ENCODE peak calls at places on chromosomes 6 and 20, in nine cellular contexts. One of them, this sample, is unnamed.
A peak's percentile ranks its signal among the peaks of the same experiment; 100 is the strongest.

GRCh38 chr6:85015396-85015990 is 251.1 kb upstream of the TBX18 start:
- DNase-seq in K562: peak; percentile 75
- DNase-seq in suprapubic skin: no peak
- DNase-seq in ovary: peak; percentile 15
- DNase-seq in tibial nerve: peak; percentile 63
- DNase-seq in H1: peak; percentile 80
- DNase-seq in HepG2: peak; percentile 26
- DNase-seq in A549: peak; percentile 31
- DNase-seq in stomach: peak; percentile 31
- DNase-seq in this sample: peak; percentile 8

GRCh38 chr6:91082311-91082803 is 495.5 kb upstream of the MAP3K7 start:
- DNase-seq in K562: no peak
- DNase-seq in suprapubic skin: no peak
- DNase-seq in ovary: peak; percentile 21
- DNase-seq in tibial nerve: no peak
- DNase-seq in H1: peak; percentile 51
- DNase-seq in HepG2: no peak
- DNase-seq in A549: no peak
- DNase-seq in stomach: no peak
- DNase-seq in this sample: no peak

GRCh38 chr6:135633573-135633972 is 136.0 kb upstream of the AHI1 start:
- DNase-seq in K562: no peak
- DNase-seq in suprapubic skin: no peak
- DNase-seq in ovary: no peak
- DNase-seq in tibial nerve: no peak
- DNase-seq in H1: no peak
- DNase-seq in HepG2: no peak
- DNase-seq in A549: no peak
- DNase-seq in stomach: no peak
- DNase-seq in this sample: no peak

GRCh38 chr6:65760285-65760684 is 53.3 kb upstream of the EYS start:
- DNase-seq in K562: no peak
- DNase-seq in suprapubic skin: no peak
- DNase-seq in ovary: no peak
- DNase-seq in tibial nerve: no peak
- DNase-seq in H1: no peak
- DNase-seq in HepG2: peak; percentile 16
- DNase-seq in A549: peak; percentile 7
- DNase-seq in stomach: no peak
- DNase-seq in this sample: no peak

GRCh38 chr6:95203153-95203754 is 374.1 kb upstream of the MANEA start:
- DNase-seq in K562: peak; percentile 12
- DNase-seq in suprapubic skin: no peak
- DNase-seq in ovary: no peak
- DNase-seq in tibial nerve: no peak
- DNase-seq in H1: no peak
- DNase-seq in HepG2: peak; percentile 10
- DNase-seq in A549: no peak
- DNase-seq in stomach: no peak
- DNase-seq in this sample: no peak

GRCh38 chr6:110488606-110489005 is 12.2 kb upstream of the SLC22A16 start:
- DNase-seq in K562: no peak
- DNase-seq in suprapubic skin: no peak
- DNase-seq in ovary: no peak
- DNase-seq in tibial nerve: no peak
- DNase-seq in H1: no peak
- DNase-seq in HepG2: no peak
- DNase-seq in A549: no peak
- DNase-seq in stomach: no peak
- DNase-seq in this sample: no peak

GRCh38 chr6:11650297-11650696 is 112.7 kb downstream of the TMEM170B start:
- DNase-seq in K562: no peak
- DNase-seq in suprapubic skin: no peak
- DNase-seq in ovary: no peak
- DNase-seq in tibial nerve: no peak
- DNase-seq in H1: peak; percentile 64
- DNase-seq in HepG2: no peak
- DNase-seq in A549: no peak
- DNase-seq in stomach: no peak
- DNase-seq in this sample: no peak

GRCh38 chr20:916125-916799 is at the start of gene ANGPT4:
- DNase-seq in K562: no peak
- DNase-seq in suprapubic skin: no peak
- DNase-seq in ovary: peak; percentile 32
- DNase-seq in tibial nerve: no peak
- DNase-seq in H1: no peak
- DNase-seq in HepG2: no peak
- DNase-seq in A549: no peak
- DNase-seq in stomach: no peak
- DNase-seq in this sample: no peak

GRCh38 chr6:17897681-17898080 is 89.8 kb downstream of the KIF13A start:
- DNase-seq in K562: no peak
- DNase-seq in suprapubic skin: no peak
- DNase-seq in ovary: no peak
- DNase-seq in tibial nerve: no peak
- DNase-seq in H1: no peak
- DNase-seq in HepG2: no peak
- DNase-seq in A549: no peak
- DNase-seq in stomach: no peak
- DNase-seq in this sample: no peak
- H3K9me3 ChIP-seq in K562: peaks cover 29% of the 10 kb centered on the region
- H3K9me3 ChIP-seq in suprapubic skin: peaks cover 6% of the 10 kb centered on the region
- H3K9me3 ChIP-seq in ovary: no peaks in the 10 kb centered on the region
- H3K9me3 ChIP-seq in tibial nerve: no peaks in the 10 kb centered on the region
- H3K9me3 ChIP-seq in H1: peaks cover 17% of the 10 kb centered on the region
- H3K9me3 ChIP-seq in HepG2: peaks cover 29% of the 10 kb centered on the region
- H3K9me3 ChIP-seq in A549: peaks cover 46% of the 10 kb centered on the region
- H3K9me3 ChIP-seq in stomach: peaks cover 24% of the 10 kb centered on the region
- H3K9me3 ChIP-seq in this sample: peaks cover 15% of the 10 kb centered on the region

DNA sequence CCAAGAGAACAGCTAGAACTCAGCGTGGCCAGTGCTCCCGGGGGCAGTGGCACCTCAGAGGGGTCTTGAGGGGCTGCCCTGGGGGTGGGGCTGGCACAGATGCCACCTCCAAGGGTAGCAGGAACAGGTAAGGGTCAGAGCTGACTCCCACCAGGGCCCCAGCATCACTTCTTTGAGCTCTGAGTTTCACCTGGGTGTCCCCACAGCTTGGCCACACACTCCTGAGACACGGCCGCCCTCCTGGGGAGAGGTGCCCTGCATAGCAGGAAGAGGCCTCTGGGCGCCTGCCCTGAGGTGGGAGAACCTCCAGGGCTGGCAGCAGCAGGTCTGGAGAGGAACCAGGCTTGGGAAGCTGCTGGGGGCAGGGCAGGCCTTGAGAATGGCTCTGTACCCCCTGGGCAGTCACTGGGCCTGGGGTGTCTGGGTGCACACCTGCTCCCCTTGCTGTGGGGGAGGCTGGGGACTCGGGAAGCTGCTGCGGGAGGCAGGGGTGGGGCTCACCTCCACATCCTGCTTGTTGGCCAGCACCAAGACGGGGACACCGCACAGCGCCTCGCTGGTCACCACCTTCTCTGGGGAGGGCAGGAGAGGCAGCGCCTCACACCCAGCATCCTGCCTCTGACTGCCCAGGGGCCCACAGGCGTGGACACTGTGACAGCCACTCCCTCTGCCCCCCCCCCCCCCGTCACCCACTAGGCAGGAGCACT is 5.0 kb downstream of the TNFRSF6B start:
- DNase-seq in K562: no peak
- DNase-seq in suprapubic skin: peak; percentile 60
- DNase-seq in ovary: no peak
- DNase-seq in tibial nerve: no peak
- DNase-seq in H1: no peak
- DNase-seq in HepG2: no peak
- DNase-seq in A549: no peak
- DNase-seq in stomach: no peak
- DNase-seq in this sample: no peak
- TF ChIP-seq EP300 in K562: no peak
- TF ChIP-seq EP300 in suprapubic skin: no peak
- TF ChIP-seq EP300 in ovary: no peak
- TF ChIP-seq EP300 in tibial nerve: no peak
- TF ChIP-seq EP300 in H1: no peak
- TF ChIP-seq EP300 in HepG2: no peak
- TF ChIP-seq EP300 in A549: no peak
- TF ChIP-seq EP300 in stomach: no peak
- TF ChIP-seq EP300 in this sample: no peak

GRCh38 chr20:44208165-44208564 is 2.4 kb downstream of the OSER1 start:
- DNase-seq in K562: no peak
- DNase-seq in suprapubic skin: no peak
- DNase-seq in ovary: no peak
- DNase-seq in tibial nerve: no peak
- DNase-seq in H1: no peak
- DNase-seq in HepG2: no peak
- DNase-seq in A549: no peak
- DNase-seq in stomach: no peak
- DNase-seq in this sample: no peak

GRCh38 chr20:44210422-44211176 is at the start of gene OSER1:
- DNase-seq in K562: peak; percentile 97
- DNase-seq in suprapubic skin: peak; percentile 99
- DNase-seq in ovary: peak; percentile 96
- DNase-seq in tibial nerve: peak; percentile 96
- DNase-seq in H1: peak; percentile 98
- DNase-seq in HepG2: peak; percentile 99
- DNase-seq in A549: peak; percentile 93
- DNase-seq in stomach: peak; percentile 98
- DNase-seq in this sample: peak; percentile 99

GRCh38 chr20:44209691-44210421 is 715 bp downstream of the OSER1 start:
- DNase-seq in K562: peak; percentile 21
- DNase-seq in suprapubic skin: peak; percentile 82
- DNase-seq in ovary: no peak
- DNase-seq in tibial nerve: no peak
- DNase-seq in H1: peak; percentile 66
- DNase-seq in HepG2: no peak
- DNase-seq in A549: no peak
- DNase-seq in stomach: peak; percentile 46
- DNase-seq in this sample: no peak

GRCh38 chr20:44207066-44207723 is 3.4 kb downstream of the OSER1 start:
- DNase-seq in K562: no peak
- DNase-seq in suprapubic skin: no peak
- DNase-seq in ovary: no peak
- DNase-seq in tibial nerve: no peak
- DNase-seq in H1: no peak
- DNase-seq in HepG2: no peak
- DNase-seq in A549: no peak
- DNase-seq in stomach: no peak
- DNase-seq in this sample: no peak

DNA sequence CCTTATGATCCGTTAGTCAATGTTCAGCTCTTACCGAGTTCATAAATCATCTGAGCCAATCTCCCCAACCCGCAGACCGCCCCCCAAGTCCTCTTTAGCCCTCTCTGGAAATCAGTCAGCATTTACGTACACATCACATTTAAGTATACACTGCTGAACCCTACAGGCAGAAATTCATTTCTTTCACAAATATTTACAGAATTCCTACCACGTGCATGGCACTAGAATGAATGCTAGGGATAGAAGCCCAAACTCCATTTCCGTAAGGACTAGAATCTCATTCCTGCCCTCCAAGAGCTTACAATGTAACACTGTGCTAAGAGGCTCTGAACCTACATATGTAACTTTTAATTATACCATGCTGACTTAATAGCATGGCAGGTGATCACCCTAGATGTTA is 1.8 kb downstream of the OSER1 start:
- DNase-seq in K562: peak; percentile 25
- DNase-seq in suprapubic skin: no peak
- DNase-seq in ovary: no peak
- DNase-seq in tibial nerve: no peak
- DNase-seq in H1: no peak
- DNase-seq in HepG2: peak; percentile 82
- DNase-seq in A549: no peak
- DNase-seq in stomach: no peak
- DNase-seq in this sample: no peak
- H3K4me1 ChIP-seq in K562: peaks cover 29% of the 10 kb centered on the region
- H3K4me1 ChIP-seq in suprapubic skin: peaks cover 65% of the 10 kb centered on the region
- H3K4me1 ChIP-seq in ovary: peaks cover 3% of the 10 kb centered on the region
- H3K4me1 ChIP-seq in tibial nerve: peaks cover 66% of the 10 kb centered on the region
- H3K4me1 ChIP-seq in H1: peaks cover 6% of the 10 kb centered on the region
- H3K4me1 ChIP-seq in HepG2: peaks cover 67% of the 10 kb centered on the region
- H3K4me1 ChIP-seq in A549: peaks cover 52% of the 10 kb centered on the region
- H3K4me1 ChIP-seq in stomach: peaks cover 74% of the 10 kb centered on the region
- H3K4me1 ChIP-seq in this sample: peaks cover 33% of the 10 kb centered on the region

GRCh38 chr6:28777147-28777461 is 146.7 kb downstream of the TRIM27 start:
- DNase-seq in K562: no peak
- DNase-seq in suprapubic skin: no peak
- DNase-seq in ovary: no peak
- DNase-seq in tibial nerve: no peak
- DNase-seq in H1: no peak
- DNase-seq in HepG2: no peak
- DNase-seq in A549: no peak
- DNase-seq in stomach: no peak
- DNase-seq in this sample: no peak

GRCh38 chr6:28775052-28775376 is 148.8 kb downstream of the TRIM27 start:
- DNase-seq in K562: no peak
- DNase-seq in suprapubic skin: no peak
- DNase-seq in ovary: no peak
- DNase-seq in tibial nerve: no peak
- DNase-seq in H1: no peak
- DNase-seq in HepG2: no peak
- DNase-seq in A549: no peak
- DNase-seq in stomach: no peak
- DNase-seq in this sample: no peak

GRCh38 chr6:28775405-28776129 is 148.2 kb downstream of the TRIM27 start:
- DNase-seq in K562: no peak
- DNase-seq in suprapubic skin: no peak
- DNase-seq in ovary: no peak
- DNase-seq in tibial nerve: no peak
- DNase-seq in H1: no peak
- DNase-seq in HepG2: no peak
- DNase-seq in A549: no peak
- DNase-seq in stomach: no peak
- DNase-seq in this sample: no peak

GRCh38 chr6:28774292-28775051 is 149.3 kb downstream of the TRIM27 start:
- DNase-seq in K562: no peak
- DNase-seq in suprapubic skin: no peak
- DNase-seq in ovary: no peak
- DNase-seq in tibial nerve: no peak
- DNase-seq in H1: no peak
- DNase-seq in HepG2: no peak
- DNase-seq in A549: no peak
- DNase-seq in stomach: no peak
- DNase-seq in this sample: no peak

DNA sequence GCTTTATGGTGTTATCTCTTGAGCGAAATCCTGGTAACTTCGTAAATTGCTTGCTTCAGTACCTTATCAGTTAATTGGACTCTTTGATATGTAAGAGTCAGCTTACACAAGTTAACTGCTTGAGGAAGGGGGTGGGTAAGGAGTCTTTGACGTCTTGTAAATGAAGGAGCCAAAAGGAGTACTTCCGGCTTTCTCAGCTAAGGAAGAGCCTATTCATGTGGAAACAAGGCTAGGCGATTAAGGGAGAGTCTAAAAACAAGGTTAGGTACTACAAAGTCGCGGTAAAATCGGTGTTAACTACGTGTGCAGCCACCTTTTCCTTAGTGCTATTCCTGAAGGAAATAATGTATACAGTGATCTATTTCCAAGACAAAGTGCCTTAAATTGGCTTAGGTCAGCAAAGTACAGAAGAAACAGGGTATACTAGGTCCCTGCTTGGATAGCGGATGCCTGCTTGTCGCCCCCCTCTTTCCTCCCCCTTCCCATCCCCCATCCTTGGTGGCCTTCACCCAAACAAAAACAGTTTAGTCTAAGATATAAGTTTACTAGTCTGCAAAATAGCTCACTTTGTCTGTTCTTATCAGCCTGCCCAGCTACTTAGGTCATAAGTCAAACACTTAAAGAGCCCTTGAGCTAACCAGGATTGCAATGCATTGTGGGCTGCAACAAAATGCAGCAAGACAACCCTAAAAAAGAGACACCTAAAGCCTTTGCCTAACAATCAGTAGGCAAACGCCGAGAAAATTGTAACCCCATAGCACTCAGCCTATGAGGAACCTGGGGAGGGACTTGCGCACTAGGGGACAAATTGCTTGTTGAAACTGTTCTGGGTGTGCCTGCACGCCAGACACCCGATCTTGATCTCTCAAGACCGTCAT is 147.3 kb downstream of the TRIM27 start:
- DNase-seq in K562: peak; percentile 83
- DNase-seq in suprapubic skin: no peak
- DNase-seq in ovary: no peak
- DNase-seq in tibial nerve: no peak
- DNase-seq in H1: no peak
- DNase-seq in HepG2: no peak
- DNase-seq in A549: no peak
- DNase-seq in stomach: no peak
- DNase-seq in this sample: no peak
- H3K9me3 ChIP-seq in K562: no peaks in the 10 kb centered on the region
- H3K9me3 ChIP-seq in suprapubic skin: no peaks in the 10 kb centered on the region
- H3K9me3 ChIP-seq in ovary: no peaks in the 10 kb centered on the region
- H3K9me3 ChIP-seq in tibial nerve: no peaks in the 10 kb centered on the region
- H3K9me3 ChIP-seq in H1: peaks cover 4% of the 10 kb centered on the region
- H3K9me3 ChIP-seq in HepG2: no peaks in the 10 kb centered on the region
- H3K9me3 ChIP-seq in A549: no peaks in the 10 kb centered on the region
- H3K9me3 ChIP-seq in stomach: no peaks in the 10 kb centered on the region
- H3K9me3 ChIP-seq in this sample: no peaks in the 10 kb centered on the region